ENCODE peak calls at places on chromosomes 7 and 10, in six cellular contexts. Q, C, B, L, G and V are unnamed samples.

GRCh38 chr10:80552151-80552646 is 14.5 kb downstream of the SH2D4B start:
- DNase-seq in B (peak), L (no peak), Q (no peak), G (no peak), C (no peak), V (no peak)

GRCh38 chr10:124030711-124031110 is 62.7 kb downstream of the CHST15 start:
- DNase-seq in G (no peak), Q (no peak), L (no peak), C (no peak), B (no peak), V (no peak)

GRCh38 chr7:117875566-117875965 is 2.3 kb upstream of the CTTNBP2 start:
- DNase-seq in L (no peak), C (peak), B (no peak), G (peak), Q (peak), V (no peak)

GRCh38 chr7:78185149-78185745 is 386.7 kb downstream of the PHTF2 start:
- DNase-seq in G (no peak), C (no peak), Q (no peak), L (no peak), B (no peak), V (no peak)

GRCh38 chr7:132419538-132419937 is 156.7 kb downstream of the PLXNA4 start:
- DNase-seq in L (no peak), B (no peak), G (no peak), C (no peak), Q (no peak), V (no peak)

GRCh38 chr7:91929463-91929862 is 11.2 kb upstream of the AKAP9 start:
- DNase-seq in B (no peak), C (no peak), G (no peak), Q (peak), L (no peak), V (peak)

GRCh38 chr7:93148135-93148534 is at the start of gene SAMD9L:
- DNase-seq in L (no peak), C (peak), B (no peak), G (no peak), Q (peak), V (peak)

GRCh38 chr7:14125998-14126397 is 136.5 kb upstream of the ETV1 start:
- DNase-seq in G (no peak), L (no peak), C (peak), B (no peak), Q (no peak), V (no peak)

GRCh38 chr10:100970914-100971811 is 1.9 kb downstream of the SEMA4G start:
- DNase-seq in C (no peak), B (no peak), Q (no peak), L (no peak), G (no peak), V (no peak)

GRCh38 chr10:27998178-27998953 is 513 bp downstream of the ODAD2 start:
- DNase-seq in Q (no peak), G (peak), B (peak), L (no peak), C (peak), V (peak)

GRCh38 chr10:74898201-74898976 is 72.0 kb downstream of the KAT6B start:
- DNase-seq in G (no peak), L (no peak), C (peak), B (no peak), Q (peak), V (no peak)

GRCh38 chr7:149826344-149827088 is 11.7 kb upstream of the ZNF862 start:
- DNase-seq in L (no peak), C (no peak), Q (no peak), G (no peak), B (no peak), V (no peak)

GRCh38 chr10:1120761-1121160 is 64.6 kb downstream of the WDR37 start:
- DNase-seq in C (no peak), Q (no peak), G (no peak), L (no peak), B (no peak), V (no peak)

GRCh38 chr7:82507976-82508677 is 64.5 kb upstream of the CACNA2D1 start:
- DNase-seq in L (no peak), Q (no peak), C (no peak), G (peak), B (no peak), V (no peak)

GRCh38 chr7:82506702-82507101 is 63.1 kb upstream of the CACNA2D1 start:
- DNase-seq in G (peak), Q (peak), L (no peak), C (peak), B (no peak), V (no peak)

GRCh38 chr7:82507365-82507975 is 63.9 kb upstream of the CACNA2D1 start:
- DNase-seq in C (no peak), Q (no peak), B (no peak), G (peak), L (no peak), V (no peak)

GRCh38 chr7:82501256-82501815 is 57.8 kb upstream of the CACNA2D1 start:
- DNase-seq in L (no peak), B (no peak), G (no peak), Q (no peak), C (no peak), V (no peak)

GRCh38 chr7:82506208-82506607 is 62.6 kb upstream of the CACNA2D1 start:
- DNase-seq in L (no peak), C (peak), Q (no peak), G (no peak), B (no peak), V (no peak)
- TF ChIP-seq CTCF in L (no peak), C (no peak), Q (no peak), G (no peak), B (no peak), V (no peak)

DNA sequence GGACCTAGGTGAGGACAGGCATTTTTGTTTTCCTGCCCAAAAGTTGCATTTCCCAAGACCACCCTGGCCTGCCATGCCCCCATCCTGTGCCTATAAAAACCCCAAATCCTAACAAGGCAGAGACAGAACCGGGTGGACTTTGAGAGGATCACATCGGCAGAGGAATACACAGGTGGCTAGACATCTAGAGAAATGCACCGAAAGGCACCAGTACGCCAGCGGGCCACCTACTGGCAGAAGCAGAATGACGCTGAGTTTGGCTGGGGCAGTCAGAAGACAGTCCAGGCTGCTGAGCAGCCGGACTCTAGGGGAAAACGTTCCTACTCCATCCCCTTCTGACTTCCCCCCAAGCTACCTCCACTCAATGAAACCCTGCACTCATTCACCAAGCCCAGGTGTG is 2.8 kb downstream of the AKR1C4 start:
- DNase-seq in Q (no peak), G (peak), C (no peak), L (no peak), B (no peak), V (no peak)
- TF ChIP-seq CTCF in Q (no peak), G (peak), C (no peak), L (no peak), B (no peak), V (no peak)

GRCh38 chr7:23469961-23470250 is 385 bp downstream of the IGF2BP3 start:
- DNase-seq in C (no peak), B (no peak), L (no peak), G (no peak), Q (no peak), V (no peak)

GRCh38 chr7:23468721-23469149 is 1.6 kb downstream of the IGF2BP3 start:
- DNase-seq in L (no peak), G (no peak), B (no peak), C (no peak), Q (no peak), V (peak)

GRCh38 chr7:23470290-23471089 is at the start of gene IGF2BP3:
- DNase-seq in G (peak), B (no peak), L (no peak), Q (peak), C (peak), V (peak)

GRCh38 chr7:23467731-23468720 is 2.3 kb downstream of the IGF2BP3 start:
- DNase-seq in C (peak), B (no peak), L (no peak), Q (peak), G (peak), V (peak)

GRCh38 chr7:23469150-23469960 is 936 bp downstream of the IGF2BP3 start:
- DNase-seq in C (no peak), G (no peak), B (no peak), L (peak), Q (peak), V (peak)
- TF ChIP-seq CTCF in C (peak), G (no peak), B (no peak), L (no peak), Q (no peak), V (no peak)

GRCh38 chr10:129361676-129362376 is 105.2 kb upstream of the MGMT start:
- DNase-seq in L (no peak), Q (no peak), C (no peak), G (no peak), B (no peak), V (no peak)
- TF ChIP-seq CTCF in L (no peak), Q (no peak), C (no peak), G (no peak), B (no peak), V (no peak)

GRCh38 chr10:127813290-127813689 is 76.3 kb downstream of the FOXI2 start:
- DNase-seq in B (no peak), L (no peak), C (no peak), Q (no peak), G (no peak), V (peak)
- TF ChIP-seq CTCF in B (peak), L (no peak), C (no peak), Q (no peak), G (peak), V (peak)

GRCh38 chr7:101066858-101067227 is 18.4 kb upstream of the TRIM56 start:
- DNase-seq in B (no peak), L (no peak), G (no peak), Q (peak), C (no peak), V (no peak)
- TF ChIP-seq CTCF in B (no peak), L (no peak), G (no peak), Q (no peak), C (no peak), V (no peak)